ENCODE peak calls at places on chromosome 3, in four cellular contexts. H is GM10248; P is CD8-positive, alpha-beta memory T cell; Z is HTR-8/SVneo. B is an unnamed sample.

GRCh38 chr3:60839242-60839641 is 412.0 kb downstream of the FHIT start:
- DNase-seq in H (no peak), P (no peak), Z (no peak), B (no peak)

GRCh38 chr3:71109241-71109976 is 474.1 kb downstream of the FOXP1 start:
- DNase-seq in H (no peak), P (no peak), Z (peak), B (no peak)

GRCh38 chr3:124565013-124565412 is 165.2 kb upstream of the UMPS start:
- DNase-seq in H (peak), P (peak), Z (peak), B (peak)

GRCh38 chr3:15758297-15758696 is 39.5 kb downstream of the ANKRD28 start:
- DNase-seq in H (no peak), P (no peak), Z (no peak), B (no peak)

GRCh38 chr3:126083511-126083912 is 412 bp downstream of the SLC41A3 start:
- DNase-seq in H (peak), P (no peak), Z (peak), B (no peak)

GRCh38 chr3:34646911-34647465 is 848.6 kb downstream of the PDCD6IP start:
- DNase-seq in H (no peak), P (no peak), Z (no peak), B (no peak)

GRCh38 chr3:158961911-158962310 is 160.1 kb downstream of the MFSD1 start:
- DNase-seq in H (no peak), P (no peak), Z (no peak), B (no peak)

GRCh38 chr3:35523838-35524237 is 115.5 kb upstream of the ARPP21 start:
- DNase-seq in H (no peak), P (no peak), Z (no peak), B (no peak)

GRCh38 chr3:117844676-117845075 is 1135.1 kb downstream of the TUSC7 start:
- DNase-seq in H (no peak), P (no peak), Z (no peak), B (no peak)

GRCh38 chr3:126110431-126111125 is 26.7 kb upstream of the SLC41A3 start:
- DNase-seq in H (no peak), P (no peak), Z (no peak), B (no peak)

GRCh38 chr3:169923189-169923588 is 11.8 kb downstream of the SAMD7 start:
- DNase-seq in H (no peak), P (no peak), Z (no peak), B (no peak)

GRCh38 chr3:111761309-111761795 is 97.7 kb upstream of the PHLDB2 start:
- DNase-seq in H (peak), P (no peak), Z (peak), B (no peak)

GRCh38 chr3:173275740-173276139 is 121.8 kb upstream of the NLGN1 start:
- DNase-seq in H (peak), P (no peak), Z (no peak), B (no peak)

GRCh38 chr3:151327571-151328198 is 1.7 kb downstream of the P2RY13 start:
- DNase-seq in H (peak), P (no peak), Z (no peak), B (no peak)

GRCh38 chr3:25292604-25293003 is 135.5 kb upstream of the RARB start:
- DNase-seq in H (no peak), P (no peak), Z (no peak), B (no peak)

GRCh38 chr3:12934431-12934830 is 93.1 kb upstream of the RPL32 start:
- DNase-seq in H (no peak), P (no peak), Z (no peak), B (no peak)

GRCh38 chr3:27078246-27078913 is 290.8 kb downstream of the NEK10 start:
- DNase-seq in H (no peak), P (no peak), Z (no peak), B (no peak)

GRCh38 chr3:51938780-51939425 is 2.8 kb downstream of the RRP9 start:
- DNase-seq in H (no peak), P (no peak), Z (no peak), B (no peak)

B was measured in GM12864.